ENCODE peak calls at places on chromosomes 11 and 22, in ten cellular contexts. V is NCI-H1417; X is stimulated activated naive B cell treated with anti-CD40 and anti-IgM and Interleukin-4, amounts not matched to agents 10 μg/mL and 1 μg/mL and 100 μg/mL, for 72 hours; S is tibial nerve; L is HCEC 1CT; Q is aorta; H is HFFc6; K is progenitor cell of endocrine pancreas; J is GM23338; U is neural progenitor cell. I is an unnamed sample.

GRCh38 chr22:27749597-27750225 is 51.8 kb downstream of the MN1 start:
- DNase-seq in V (no peak), X (no peak), S (no peak), L (no peak), Q (peak; percentile 62), H (no peak), K (no peak), J (peak; percentile 59), U (peak; percentile 69), I (no peak)

GRCh38 chr11:59556115-59556882 is 45.0 kb downstream of the OR4D9 start:
- DNase-seq in V (peak; percentile 12), X (peak; percentile 68), S (peak; percentile 77), L (peak; percentile 91), Q (peak; percentile 71), H (peak; percentile 88), K (peak; percentile 49), J (peak; percentile 87), U (peak; percentile 76), I (peak; percentile 94)

GRCh38 chr11:62732830-62733229 is 4.5 kb downstream of the TTC9C start:
- DNase-seq in V (no peak), X (no peak), S (no peak), L (peak; percentile 38), Q (no peak), H (no peak), K (no peak), J (peak; percentile 55), U (no peak), I (peak; percentile 26)

GRCh38 chr11:65279713-65280459 is 18.1 kb downstream of the POLA2 start:
- DNase-seq in V (no peak), X (no peak), S (no peak), L (peak; percentile 81), Q (peak; percentile 62), H (peak; percentile 87), K (no peak), J (no peak), U (no peak), I (no peak)

GRCh38 chr11:32613500-32614151 is 30.0 kb downstream of the EIF3M start:
- DNase-seq in V (no peak), X (no peak), S (no peak), L (no peak), Q (no peak), H (no peak), K (no peak), J (no peak), U (no peak), I (no peak)

GRCh38 chr11:3155691-3156258 is 9.3 kb downstream of the OSBPL5 start:
- DNase-seq in V (no peak), X (no peak), S (no peak), L (no peak), Q (peak; percentile 46), H (peak; percentile 26), K (no peak), J (no peak), U (no peak), I (no peak)

GRCh38 chr11:134984421-134984820 is 572.4 kb upstream of the B3GAT1 start:
- DNase-seq in V (no peak), X (no peak), S (no peak), L (no peak), Q (no peak), H (no peak), K (no peak), J (no peak), U (no peak), I (no peak)

GRCh38 chr22:44585559-44586121 is 87.6 kb upstream of the RTL6 start:
- DNase-seq in V (no peak), X (no peak), S (no peak), L (no peak), Q (peak; percentile 38), H (no peak), K (no peak), J (no peak), U (no peak), I (no peak)

GRCh38 chr22:46201059-46201757 is 48.9 kb downstream of the CDPF1 start:
- DNase-seq in V (no peak), X (no peak), S (no peak), L (no peak), Q (no peak), H (no peak), K (no peak), J (peak; percentile 75), U (peak; percentile 14), I (no peak)

GRCh38 chr11:73975479-73975757 is 7.2 kb downstream of the UCP2 start:
- DNase-seq in V (no peak), X (no peak), S (no peak), L (no peak), Q (peak; percentile 35), H (no peak), K (no peak), J (no peak), U (no peak), I (no peak)

GRCh38 chr22:46054091-46054877 is 77.3 kb upstream of the WNT7B start:
- DNase-seq in V (no peak), X (peak; percentile 37), S (no peak), L (peak; percentile 85), Q (peak; percentile 88), H (peak; percentile 64), K (no peak), J (no peak), U (no peak), I (no peak)

GRCh38 chr22:38964989-38965388 is 7.6 kb downstream of the APOBEC3A start:
- DNase-seq in V (no peak), X (no peak), S (no peak), L (no peak), Q (no peak), H (no peak), K (no peak), J (no peak), U (no peak), I (no peak)

GRCh38 chr11:77418155-77418980 is 55.5 kb downstream of the PAK1 start:
- DNase-seq in V (no peak), X (no peak), S (no peak), L (peak; percentile 29), Q (no peak), H (no peak), K (no peak), J (no peak), U (no peak), I (peak; percentile 59)

GRCh38 chr11:45920531-45921477 is 1.7 kb upstream of the LARGE2 start:
- DNase-seq in V (no peak), X (no peak), S (no peak), L (no peak), Q (peak; percentile 17), H (no peak), K (no peak), J (no peak), U (peak; percentile 33), I (no peak)